ENCODE peak calls at places on chromosomes 16 and 17, in six cellular contexts. L is IMR-90, H is hepatocyte, O is coronary artery, C is astrocyte of the cerebellum, K is body of pancreas. Y is an unnamed sample.

GRCh38 chr17:75720656-75721462 is at the start of gene ITGB4:
- DNase-seq in O (no peak), C (no peak), L (no peak), H (peak), K (peak), Y (no peak)

GRCh38 chr17:75864448-75864871 is 9.3 kb upstream of the WBP2 start:
- DNase-seq in H (peak), K (no peak), C (peak), L (peak), O (peak), Y (no peak)

GRCh38 chr17:32285770-32286517 is 20.3 kb downstream of the RHBDL3 start:
- DNase-seq in C (no peak), H (no peak), O (no peak), K (no peak), L (no peak), Y (no peak)

GRCh38 chr16:29170393-29171239 is 185.8 kb downstream of the LAT start:
- DNase-seq in L (no peak), C (no peak), O (no peak), K (no peak), H (no peak), Y (no peak)

GRCh38 chr16:63131503-63131902 is 1095.3 kb upstream of the CDH8 start:
- DNase-seq in C (no peak), H (no peak), L (no peak), O (no peak), K (no peak), Y (no peak)

GRCh38 chr17:6666557-6666956 is 15.0 kb downstream of the C17orf100 start:
- DNase-seq in O (no peak), H (no peak), K (no peak), C (no peak), L (no peak), Y (no peak)

GRCh38 chr17:65446043-65446442 is 115.4 kb downstream of the AXIN2 start:
- DNase-seq in K (no peak), C (no peak), H (no peak), L (no peak), O (no peak), Y (no peak)

GRCh38 chr16:83470406-83470805 is 337.4 kb upstream of the HSBP1 start:
- DNase-seq in H (no peak), L (peak), K (no peak), C (peak), O (no peak), Y (no peak)

GRCh38 chr17:31835984-31836383 is 23.1 kb downstream of the COPRS start:
- DNase-seq in H (no peak), C (no peak), K (no peak), O (no peak), L (no peak), Y (no peak)

GRCh38 chr17:82956726-82957468 is 117.1 kb upstream of the ZNF750 start:
- DNase-seq in K (no peak), L (no peak), O (peak), C (no peak), H (no peak), Y (no peak)

GRCh38 chr17:73122953-73123605 is 30.6 kb upstream of the SLC39A11 start:
- DNase-seq in O (no peak), L (no peak), C (no peak), H (no peak), K (no peak), Y (no peak)

GRCh38 chr16:80803341-80804060 is 897 bp downstream of the CDYL2 start:
- DNase-seq in C (no peak), O (no peak), L (no peak), K (peak), H (peak), Y (no peak)

GRCh38 chr17:28735242-28735722 is 6.7 kb downstream of the NEK8 start:
- DNase-seq in O (no peak), L (no peak), H (no peak), C (no peak), K (no peak), Y (no peak)

GRCh38 chr16:67186550-67186950 is 2.8 kb upstream of the MATCAP1 start:
- DNase-seq in K (no peak), O (no peak), H (no peak), C (no peak), L (no peak), Y (no peak)

GRCh38 chr17:32289454-32289853 is 23.8 kb downstream of the RHBDL3 start:
- DNase-seq in H (no peak), K (no peak), C (no peak), O (no peak), L (no peak), Y (no peak)

GRCh38 chr16:47037746-47038458 is 64.4 kb upstream of the DNAJA2 start:
- DNase-seq in L (peak), H (peak), K (peak), C (peak), O (peak), Y (no peak)

GRCh38 chr16:46857261-46857962 is 26.4 kb upstream of the C16orf87 start:
- DNase-seq in L (peak), O (no peak), C (peak), H (peak), K (peak), Y (peak)

GRCh38 chr16:31107465-31107867 is 720 bp upstream of the BCKDK start:
- DNase-seq in L (no peak), O (no peak), K (no peak), C (no peak), H (peak), Y (no peak)

GRCh38 chr17:2336215-2337151 is at the start of gene TSR1:
- DNase-seq in O (peak), C (peak), L (peak), K (peak), H (peak), Y (peak)

GRCh38 chr16:57533366-57533617 is 3.1 kb downstream of the CCDC102A start:
- DNase-seq in K (peak), H (no peak), O (no peak), L (no peak), C (no peak), Y (no peak)

GRCh38 chr17:30236807-30237206 is 1.3 kb upstream of the SLC6A4 start:
- DNase-seq in O (peak), K (peak), H (peak), L (no peak), C (no peak), Y (no peak)

GRCh38 chr16:10938844-10939648 is 3.2 kb downstream of the DEXI start:
- DNase-seq in K (no peak), C (no peak), H (no peak), L (no peak), O (no peak), Y (no peak)

GRCh38 chr16:12474794-12475410 is 328.8 kb downstream of the CPPED1 start:
- DNase-seq in H (no peak), O (no peak), C (no peak), K (no peak), L (no peak), Y (no peak)

GRCh38 chr17:561118-561517 is 153.5 kb downstream of the VPS53 start:
- DNase-seq in L (peak), H (no peak), C (no peak), O (no peak), K (no peak), Y (no peak)

GRCh38 chr16:28204211-28204610 is 7.6 kb downstream of the XPO6 start:
- DNase-seq in O (no peak), L (no peak), C (no peak), K (no peak), H (no peak), Y (no peak)

GRCh38 chr17:73343739-73344454 is 32.1 kb upstream of the CDC42EP4 start:
- DNase-seq in L (no peak), H (no peak), O (no peak), C (no peak), K (no peak), Y (no peak)

GRCh38 chr16:67265834-67266233 is 13.5 kb upstream of the PLEKHG4 start:
- DNase-seq in O (no peak), C (no peak), H (no peak), K (no peak), L (no peak), Y (no peak)

GRCh38 chr17:32870027-32870670 is 6.8 kb downstream of the MYO1D start:
- DNase-seq in H (no peak), O (peak), L (no peak), K (no peak), C (no peak), Y (no peak)

GRCh38 chr17:71423871-71424546 is 696.8 kb upstream of the SOX9 start:
- DNase-seq in H (no peak), K (no peak), L (peak), O (no peak), C (peak), Y (no peak)

GRCh38 chr17:6559753-6560215 is 3.4 kb upstream of the PITPNM3 start:
- DNase-seq in L (no peak), K (no peak), H (no peak), O (no peak), C (no peak), Y (no peak)

GRCh38 chr17:62597920-62598319 is 29.6 kb upstream of the MRC2 start:
- DNase-seq in K (no peak), O (no peak), H (peak), C (no peak), L (no peak), Y (no peak)

GRCh38 chr17:57089391-57089790 is 4.3 kb downstream of the AKAP1 start:
- DNase-seq in C (no peak), O (no peak), H (no peak), K (no peak), L (no peak), Y (no peak)
- H3K4me3 ChIP-seq in C (no peak), O (no peak), H (no peak), K (no peak), L (no peak), Y (no peak)

GRCh38 chr17:77647531-77647930 is 311.0 kb upstream of the TNRC6C start:
- DNase-seq in K (no peak), C (no peak), O (no peak), H (no peak), L (no peak), Y (no peak)

GRCh38 chr17:77644181-77644972 is 314.1 kb upstream of the TNRC6C start:
- DNase-seq in H (no peak), C (no peak), L (no peak), O (no peak), K (no peak), Y (no peak)

GRCh38 chr17:77645441-77646430 is 312.8 kb upstream of the TNRC6C start:
- DNase-seq in L (no peak), K (no peak), H (no peak), O (no peak), C (no peak), Y (no peak)

GRCh38 chr17:77641718-77642117 is 316.8 kb upstream of the TNRC6C start:
- DNase-seq in C (no peak), L (no peak), H (no peak), K (no peak), O (no peak), Y (no peak)

GRCh38 chr17:77644981-77645380 is 313.5 kb upstream of the TNRC6C start:
- DNase-seq in K (no peak), L (no peak), C (no peak), H (no peak), O (no peak), Y (no peak)
- TF ChIP-seq CTCF in K (no peak), L (no peak), C (no peak), H (no peak), O (no peak), Y (peak)

GRCh38 chr17:49226771-49227435 is 3.7 kb downstream of the PHOSPHO1 start:
- DNase-seq in C (no peak), O (no peak), L (no peak), K (no peak), H (no peak), Y (no peak)

GRCh38 chr17:49229805-49230600 is 584 bp downstream of the PHOSPHO1 start:
- DNase-seq in O (no peak), H (no peak), L (no peak), C (no peak), K (no peak), Y (no peak)

GRCh38 chr17:49225554-49226236 is 4.9 kb downstream of the PHOSPHO1 start:
- DNase-seq in K (no peak), H (no peak), C (no peak), L (no peak), O (no peak), Y (no peak)

GRCh38 chr17:49229076-49229804 is 1.3 kb downstream of the PHOSPHO1 start:
- DNase-seq in L (no peak), O (no peak), H (no peak), K (no peak), C (no peak), Y (no peak)

DNA sequence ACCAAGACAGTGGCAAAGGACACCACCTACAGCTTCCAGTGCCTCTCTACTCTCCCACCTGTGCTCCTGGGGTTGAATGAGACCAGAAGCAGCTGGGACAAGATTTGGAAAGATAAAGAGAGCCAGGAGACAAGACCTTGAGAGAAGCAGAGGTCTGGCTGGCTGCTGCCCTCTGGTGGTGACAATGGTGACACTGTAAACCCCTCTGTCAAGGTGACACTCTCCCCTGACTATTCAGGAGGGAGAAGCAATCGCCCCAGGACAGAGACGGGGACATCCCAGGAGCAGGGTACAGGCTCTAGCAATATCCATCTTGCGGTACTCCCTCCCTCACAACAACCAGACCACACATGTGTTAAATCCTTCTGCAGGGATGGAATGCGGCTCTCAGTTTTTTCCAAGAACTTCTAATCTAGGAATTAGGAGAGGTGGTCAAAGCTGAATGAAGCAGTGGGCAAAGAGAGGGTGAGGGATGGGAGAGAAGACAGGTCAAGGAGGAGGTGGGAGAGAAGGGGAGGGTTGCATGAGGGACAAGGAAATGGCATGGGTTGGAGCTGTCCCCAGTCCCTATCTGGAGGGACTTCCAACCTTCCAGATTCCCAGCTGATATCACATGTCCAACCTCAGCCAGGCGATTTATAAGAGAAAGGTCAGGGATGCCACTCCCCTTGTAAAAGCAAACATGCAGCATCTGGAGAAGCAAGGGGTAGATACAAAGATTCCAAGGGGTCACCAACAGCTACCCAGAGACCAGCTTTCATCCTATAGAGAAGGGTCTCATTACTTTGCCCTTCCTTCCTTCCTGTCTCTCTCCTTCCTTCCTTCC is 2.9 kb downstream of the PHOSPHO1 start:
- DNase-seq in C (peak), K (peak), O (no peak), L (peak), H (peak), Y (peak)
- H3K4me3 ChIP-seq in C (no peak), K (no peak), O (no peak), L (no peak), H (no peak), Y (no peak)

GRCh38 chr17:40615295-40615988 is 32.2 kb downstream of the SMARCE1 start:
- DNase-seq in L (peak), K (peak), C (peak), O (no peak), H (peak), Y (peak)
- TF ChIP-seq CTCF in L (peak), K (peak), C (peak), O (no peak), H (peak), Y (peak)

GRCh38 chr17:51475650-51476221 is 215.4 kb downstream of the UTP18 start:
- DNase-seq in C (no peak), H (no peak), L (no peak), O (no peak), K (no peak), Y (no peak)

GRCh38 chr17:51481370-51481769 is 221.0 kb downstream of the UTP18 start:
- DNase-seq in C (no peak), K (no peak), H (no peak), O (no peak), L (no peak), Y (no peak)

GRCh38 chr17:51474764-51475163 is 214.4 kb downstream of the UTP18 start:
- DNase-seq in K (no peak), L (no peak), O (no peak), C (no peak), H (no peak), Y (no peak)

GRCh38 chr17:51479303-51479702 is 219.0 kb downstream of the UTP18 start:
- DNase-seq in L (no peak), K (no peak), C (no peak), O (no peak), H (no peak), Y (no peak)
- H3K4me3 ChIP-seq in L (no peak), K (no peak), C (no peak), O (no peak), H (no peak), Y (no peak)

GRCh38 chr17:21126645-21127507 is at the start of gene DHRS7B:
- DNase-seq in H (peak), C (peak), L (peak), O (peak), K (peak), Y (peak)
- TF ChIP-seq CTCF in H (no peak), C (no peak), L (no peak), O (no peak), K (no peak), Y (no peak)

GRCh38 chr17:39208893-39209292 is 8.8 kb downstream of the RPL19 start:
- DNase-seq in H (no peak), L (no peak), O (no peak), K (no peak), C (no peak), Y (no peak)
- H3K4me3 ChIP-seq in H (no peak), L (no peak), O (peak), K (no peak), C (no peak), Y (no peak)

GRCh38 chr16:5075637-5076036 is 4.0 kb downstream of the ALG1 start:
- DNase-seq in H (no peak), L (no peak), K (no peak), O (no peak), C (no peak), Y (no peak)
- TF ChIP-seq CTCF in H (no peak), L (no peak), K (no peak), O (no peak), C (peak), Y (no peak)

GRCh38 chr17:44108440-44109311 is 14.8 kb downstream of the HDAC5 start:
- DNase-seq in H (peak), K (peak), L (peak), C (peak), O (peak), Y (no peak)
- H3K4me3 ChIP-seq in H (no peak), K (no peak), L (no peak), C (peak), O (peak), Y (no peak)

DNA sequence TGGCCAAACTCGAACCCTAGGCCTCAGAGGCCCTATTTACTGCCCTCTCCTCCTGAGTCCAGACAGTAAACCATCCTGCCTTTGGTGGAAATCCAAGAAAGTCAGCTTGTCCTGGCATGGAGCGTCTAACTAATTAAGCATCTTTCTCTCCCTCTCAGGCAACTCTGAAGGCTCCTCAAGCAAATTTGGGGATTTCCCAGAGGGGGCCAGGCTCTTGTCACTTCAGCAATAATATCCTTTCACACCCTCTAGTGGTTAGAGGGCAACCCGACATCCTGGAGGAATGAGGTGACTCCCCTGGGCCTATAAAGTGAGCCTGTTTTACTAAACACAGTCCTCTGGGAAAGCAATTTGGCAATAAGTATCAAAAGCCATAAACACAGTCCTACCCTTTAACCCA is 60.4 kb downstream of the NOG start:
- DNase-seq in K (no peak), L (peak), H (peak), C (peak), O (no peak), Y (peak)
- TF ChIP-seq CTCF in K (no peak), L (peak), H (peak), C (peak), O (no peak), Y (peak)